ENCODE peak calls at places on chromosomes 16 and 17, in ten cellular contexts. W is SK-N-SH, P is hepatocyte, K is GM23338, S is HCT116, F is HFF-Myc, I is neural progenitor cell, Z is BJ, J is fibroblast of lung, E is PC-3. A is an unnamed sample.

GRCh38 chr17:10843806-10844205 is 5.9 kb upstream of the PIRT start:
- DNase-seq in W (peak), S (no peak), J (peak), F (no peak), P (peak), Z (no peak), K (peak), I (no peak), E (no peak), A (no peak)

GRCh38 chr17:31373150-31374082 is 18.1 kb upstream of the RAB11FIP4 start:
- DNase-seq in P (peak), J (peak), S (peak), W (no peak), Z (peak), E (peak), I (peak), F (peak), K (peak), A (no peak)

GRCh38 chr16:71626018-71626857 is at the start of gene MARVELD3:
- DNase-seq in W (peak), P (peak), I (peak), E (peak), F (no peak), J (no peak), K (peak), S (peak), Z (no peak), A (peak)

GRCh38 chr17:79438936-79439335 is 171.9 kb downstream of the RBFOX3 start:
- DNase-seq in F (no peak), K (no peak), Z (no peak), J (no peak), P (no peak), E (no peak), W (no peak), I (no peak), S (no peak), A (no peak)

GRCh38 chr16:1696863-1697262 is 9.1 kb upstream of the MAPK8IP3 start:
- DNase-seq in P (no peak), E (peak), S (no peak), F (no peak), I (no peak), K (no peak), Z (no peak), J (no peak), W (no peak), A (no peak)

GRCh38 chr16:11254913-11255736 is 879 bp downstream of the SOCS1 start:
- DNase-seq in E (peak), W (peak), F (no peak), S (no peak), J (peak), I (peak), Z (no peak), P (peak), K (no peak), A (no peak)

GRCh38 chr17:45160505-45161287 is 979 bp upstream of the HEXIM2 start:
- DNase-seq in P (peak), E (peak), S (no peak), W (peak), I (peak), Z (no peak), F (no peak), J (peak), K (peak), A (peak)

GRCh38 chr17:81348097-81349055 is 46.9 kb upstream of the BAHCC1 start:
- DNase-seq in F (no peak), P (peak), S (no peak), J (no peak), K (no peak), W (no peak), Z (no peak), E (no peak), I (no peak), A (no peak)

GRCh38 chr16:67400901-67401300 is 7.6 kb upstream of the TPPP3 start:
- DNase-seq in J (no peak), E (no peak), F (no peak), I (no peak), P (no peak), S (no peak), Z (no peak), W (no peak), K (no peak), A (no peak)

GRCh38 chr16:81649561-81649960 is 129.5 kb upstream of the PLCG2 start:
- DNase-seq in S (no peak), F (no peak), W (no peak), P (no peak), K (no peak), Z (no peak), E (no peak), J (peak), I (no peak), A (no peak)

GRCh38 chr16:82584553-82585152 is 42.1 kb upstream of the CDH13 start:
- DNase-seq in F (no peak), Z (no peak), K (no peak), E (no peak), W (no peak), I (no peak), J (peak), S (no peak), P (no peak), A (no peak)

GRCh38 chr17:46198233-46198632 is 5.0 kb upstream of the KANSL1 start:
- DNase-seq in I (no peak), E (no peak), S (no peak), W (no peak), J (no peak), K (no peak), P (no peak), F (no peak), Z (no peak), A (no peak)

GRCh38 chr17:47188266-47188665 is 829 bp downstream of the CDC27 start:
- DNase-seq in F (no peak), S (no peak), Z (no peak), E (peak), P (no peak), K (peak), J (peak), I (no peak), W (peak), A (no peak)

GRCh38 chr17:51154176-51154575 is 817 bp downstream of the NME1 start:
- DNase-seq in P (no peak), K (no peak), F (no peak), E (no peak), S (no peak), J (no peak), Z (no peak), W (peak), I (peak), A (no peak)

GRCh38 chr17:70558821-70559220 is 389.5 kb downstream of the KCNJ2 start:
- DNase-seq in F (no peak), K (no peak), Z (no peak), J (peak), W (no peak), E (peak), I (no peak), P (no peak), S (no peak), A (no peak)

GRCh38 chr17:69082696-69083095 is 22.0 kb upstream of the ABCA9 start:
- DNase-seq in K (no peak), E (no peak), S (no peak), J (no peak), W (no peak), F (no peak), P (no peak), I (no peak), Z (no peak), A (no peak)

GRCh38 chr17:65783845-65784334 is 222.4 kb upstream of the AXIN2 start:
- DNase-seq in W (no peak), K (no peak), S (peak), F (peak), P (peak), Z (peak), E (peak), J (peak), I (no peak), A (no peak)

GRCh38 chr16:75319513-75320401 is 68.3 kb upstream of the BCAR1 start:
- DNase-seq in K (no peak), W (no peak), E (peak), I (no peak), F (peak), J (peak), S (no peak), Z (peak), P (no peak), A (no peak)

GRCh38 chr16:3782566-3782965 is 65.2 kb upstream of the TRAP1 start:
- DNase-seq in J (no peak), Z (no peak), I (no peak), F (no peak), K (no peak), P (no peak), S (no peak), E (no peak), W (no peak), A (no peak)

GRCh38 chr17:76635039-76635438 is 8.5 kb downstream of the ST6GALNAC1 start:
- DNase-seq in W (no peak), K (no peak), F (no peak), E (no peak), P (no peak), J (peak), Z (no peak), S (no peak), I (no peak), A (no peak)

GRCh38 chr17:6487243-6488007 is 43.2 kb downstream of the PIMREG start:
- DNase-seq in I (no peak), K (no peak), Z (no peak), W (no peak), S (no peak), F (no peak), J (no peak), E (no peak), P (no peak), A (peak)

GRCh38 chr16:65061935-65062334 is 59.9 kb downstream of the CDH11 start:
- DNase-seq in J (peak), K (no peak), W (no peak), E (no peak), I (no peak), F (no peak), S (no peak), Z (no peak), P (no peak), A (no peak)

GRCh38 chr17:62689441-62690167 is 62.1 kb downstream of the MRC2 start:
- DNase-seq in E (no peak), K (no peak), F (no peak), S (no peak), I (no peak), P (no peak), Z (no peak), W (no peak), J (no peak), A (no peak)

GRCh38 chr17:51703364-51704341 is 443.3 kb downstream of the UTP18 start:
- DNase-seq in I (no peak), S (no peak), K (no peak), J (peak), Z (no peak), P (no peak), W (no peak), F (no peak), E (peak), A (no peak)

GRCh38 chr16:85556456-85557082 is 56.6 kb upstream of the GSE1 start:
- DNase-seq in F (no peak), I (peak), W (peak), Z (no peak), K (peak), J (peak), P (peak), S (no peak), E (peak), A (peak)

DNA sequence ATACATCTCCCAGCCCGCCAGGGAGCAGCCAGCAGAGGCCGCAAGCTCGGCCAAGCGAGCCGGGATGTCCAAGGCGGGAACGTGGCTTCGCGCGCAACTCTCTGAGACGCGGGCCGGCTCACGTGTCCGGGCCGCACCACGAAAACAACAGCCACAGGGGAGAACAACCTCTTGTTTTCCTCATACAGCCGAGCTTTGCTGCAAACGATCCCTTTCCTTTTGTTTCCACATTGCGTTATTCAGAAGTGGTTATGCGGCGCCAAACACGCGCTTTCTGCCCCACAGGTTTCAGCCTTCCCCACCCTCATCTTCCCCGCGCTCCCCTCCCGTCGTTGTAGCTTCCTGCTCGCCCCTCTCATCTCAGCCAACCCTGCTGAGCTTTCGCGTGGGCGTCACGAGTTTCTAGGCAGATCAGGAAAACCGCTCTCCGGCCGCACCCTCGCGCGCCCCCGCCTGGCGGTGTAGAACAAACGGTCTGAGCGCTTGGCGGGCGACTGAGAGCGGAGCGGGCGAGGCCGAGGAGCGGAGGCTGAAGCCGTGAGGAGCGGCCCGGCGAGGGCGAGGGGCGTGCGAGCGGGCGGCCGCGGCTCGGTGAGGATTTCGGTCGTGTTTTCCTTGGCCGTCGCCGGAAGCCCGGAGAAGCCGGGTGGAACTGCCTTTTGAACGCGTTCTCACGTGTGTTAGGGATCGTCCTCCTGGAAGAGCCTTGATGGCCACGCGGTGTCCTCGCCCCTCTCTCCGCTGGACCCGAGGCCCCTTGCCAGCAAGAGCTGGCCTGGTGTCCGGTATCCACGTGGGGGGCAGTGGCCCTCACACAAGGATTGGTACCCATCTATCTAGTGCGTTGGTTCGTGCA is 6.6 kb upstream of the SMARCD2 start:
- DNase-seq in K (peak), S (peak), J (peak), I (peak), F (peak), W (peak), P (peak), E (peak), Z (no peak), A (peak)
- TF ChIP-seq CTCF in K (peak), S (no peak), J (peak), I (peak), F (peak), W (no peak), P (peak), E (peak), Z (peak), A (peak)

GRCh38 chr16:527015-527903 is at the start of gene CAPN15:
- DNase-seq in I (peak), E (peak), F (peak), P (peak), K (peak), Z (no peak), J (peak), S (peak), W (peak), A (peak)
- TF ChIP-seq CTCF in I (peak), E (no peak), F (no peak), P (no peak), K (no peak), Z (no peak), J (no peak), S (no peak), W (peak), A (peak)

DNA sequence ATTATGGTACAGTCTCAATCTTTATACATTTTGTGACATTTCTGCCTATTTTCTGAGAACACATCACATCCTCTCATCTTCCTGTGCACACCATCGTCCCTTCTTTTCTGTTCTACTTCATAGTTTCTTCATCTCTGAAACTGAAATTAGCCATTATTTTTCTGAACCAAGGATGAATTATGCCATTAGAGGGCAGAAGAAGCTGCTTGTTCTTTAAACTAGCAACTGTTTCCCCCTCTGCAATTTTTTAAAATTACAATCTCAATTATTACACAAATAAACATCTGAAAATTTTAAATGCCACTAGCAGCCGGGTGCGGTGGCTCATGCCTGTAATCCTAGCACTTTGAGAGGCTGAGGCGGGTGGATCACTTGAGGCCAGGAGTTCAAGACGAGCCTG is 41.3 kb downstream of the RBBP6 start:
- DNase-seq in I (no peak), F (peak), S (no peak), W (peak), P (peak), Z (no peak), J (peak), E (peak), K (no peak), A (no peak)
- TF ChIP-seq CTCF in I (peak), F (peak), S (peak), W (peak), P (peak), Z (peak), J (peak), E (peak), K (no peak), A (no peak)

DNA sequence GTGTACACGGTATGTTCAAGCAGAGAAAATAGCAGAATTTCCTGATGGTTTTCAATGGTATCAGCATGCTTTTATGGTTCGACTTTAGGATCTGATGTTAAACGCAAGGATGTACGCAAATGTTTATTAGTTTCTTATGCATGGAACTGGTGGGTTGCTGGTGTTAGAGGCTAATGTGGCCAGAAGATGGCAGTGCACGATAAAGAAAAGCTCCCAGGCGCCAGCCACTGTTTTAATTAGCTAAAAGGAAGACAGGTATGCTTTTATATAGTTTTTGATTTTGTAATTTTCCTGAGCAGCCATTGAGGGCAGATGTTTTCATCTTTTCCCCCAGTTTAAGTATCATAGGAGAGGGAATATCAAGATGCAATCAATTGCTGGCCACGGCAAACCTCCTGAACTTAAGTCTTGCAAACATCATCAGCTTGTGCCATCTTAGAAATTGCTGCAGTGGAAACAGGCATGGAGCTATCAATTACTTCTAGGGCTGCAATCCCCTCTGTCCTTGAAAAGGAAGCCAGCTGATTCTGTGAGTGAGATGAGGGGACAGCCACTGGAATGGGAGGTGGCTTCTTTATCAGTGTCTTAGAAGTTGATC is 648.5 kb upstream of the RBFOX1 start:
- DNase-seq in S (no peak), J (no peak), F (no peak), I (peak), K (peak), W (peak), Z (no peak), E (peak), P (peak), A (no peak)
- TF ChIP-seq CTCF in S (no peak), J (no peak), F (peak), I (peak), K (peak), W (peak), Z (no peak), E (peak), P (peak), A (no peak)

GRCh38 chr17:28548417-28549130 is 3.9 kb downstream of the UNC119 start:
- DNase-seq in I (no peak), K (no peak), F (no peak), E (no peak), J (no peak), W (no peak), S (no peak), P (no peak), Z (no peak), A (peak)
- TF ChIP-seq CTCF in I (no peak), K (no peak), F (no peak), E (peak), J (no peak), W (no peak), S (no peak), P (no peak), Z (no peak), A (no peak)

GRCh38 chr16:28974437-28975157 is at the start of gene SPNS1:
- DNase-seq in E (peak), Z (peak), I (peak), S (peak), P (peak), K (peak), W (peak), F (peak), J (peak), A (peak)
- TF ChIP-seq CTCF in E (no peak), Z (no peak), I (no peak), S (no peak), P (no peak), K (peak), W (no peak), F (no peak), J (no peak), A (no peak)

A was measured in spleen.